ENCODE peak calls at places on chromosomes 12 and 14, in five cellular contexts. V, N, K, D and R are unnamed samples.

GRCh38 chr14:67370830-67371229 is 10.7 kb downstream of the EIF2S1 start:
- DNase-seq in K (no peak), D (no peak), N (no peak), V (no peak), R (no peak)

GRCh38 chr12:85823436-85824179 is 12.6 kb downstream of the RASSF9 start:
- DNase-seq in N (no peak), D (peak; percentile 79), V (no peak), K (no peak), R (no peak)

GRCh38 chr12:54301428-54302045 is 722 bp upstream of the NFE2 start:
- DNase-seq in N (no peak), D (no peak), V (no peak), K (no peak), R (no peak)

GRCh38 chr12:88934163-88934747 is 354.0 kb upstream of the KITLG start:
- DNase-seq in V (no peak), N (peak; percentile 86), K (no peak), D (no peak), R (peak; percentile 26)

GRCh38 chr14:36517242-36518030 is 2.6 kb downstream of the NKX2-1 start:
- DNase-seq in V (no peak), K (no peak), D (no peak), N (no peak), R (no peak)

GRCh38 chr12:77226398-77226797 is 161.0 kb upstream of the E2F7 start:
- DNase-seq in N (no peak), D (no peak), V (no peak), K (no peak), R (no peak)

GRCh38 chr14:95236221-95236620 is 78.9 kb upstream of the DICER1 start:
- DNase-seq in N (no peak), K (no peak), D (no peak), V (no peak), R (no peak)

GRCh38 chr12:130454296-130454695 is 116.6 kb downstream of the PIWIL1 start:
- DNase-seq in D (no peak), K (no peak), V (no peak), N (no peak), R (no peak)

GRCh38 chr14:98945611-98946570 is 326.1 kb downstream of the BCL11B start:
- DNase-seq in K (no peak), D (no peak), V (no peak), N (no peak), R (no peak)

GRCh38 chr14:92747701-92748258 is 647 bp downstream of the LGMN start:
- DNase-seq in N (peak; percentile 41), D (no peak), V (no peak), K (no peak), R (no peak)

GRCh38 chr12:92908108-92908507 is 21.0 kb downstream of the EEA1 start:
- DNase-seq in N (no peak), K (no peak), D (peak; percentile 8), V (no peak), R (no peak)

GRCh38 chr14:93997082-93997481 is at the start of gene CCDC197:
- DNase-seq in K (no peak), V (no peak), D (no peak), N (no peak), R (no peak)

GRCh38 chr12:47348206-47348605 is 268.4 kb upstream of the AMIGO2 start:
- DNase-seq in N (no peak), V (no peak), K (no peak), D (no peak), R (no peak)